ENCODE peak calls at places on chromosomes 2 and 18, in eight cellular contexts. J is heart right ventricle; C is right cardiac atrium; K is pancreas; P is left cardiac atrium; W is SK-N-SH treated with all-trans-retinoic acid at 6 μM for 48 hours; T is lung; M is stimulated activated naive CD8-positive, alpha-beta T cell treated with anti-CD3 and anti-CD28 coated beads, Interleukin-15, Interleukin-2, amounts not matched to agents 100 U/mL and 50 U/mL, for 24 hours. L is an unnamed sample.

GRCh38 chr2:214607051-214607450 is 196.2 kb downstream of the VWC2L start:
- ATAC-seq in J (no peak), C (no peak), K (no peak), P (no peak), W (no peak), T (no peak), M (no peak), L (no peak)

GRCh38 chr2:193502363-193503035 is 1307.8 kb upstream of the TMEFF2 start:
- ATAC-seq in J (no peak), C (peak), K (no peak), P (no peak), W (no peak), T (no peak), M (no peak), L (no peak)

GRCh38 chr2:115294999-115295398 is 852.6 kb downstream of the DPP10 start:
- ATAC-seq in J (no peak), C (no peak), K (no peak), P (no peak), W (no peak), T (no peak), M (no peak), L (no peak)

GRCh38 chr2:232927793-232928563 is 57.9 kb downstream of the SNORC start:
- ATAC-seq in J (no peak), C (no peak), K (peak), P (peak), W (peak), T (no peak), M (no peak), L (no peak)

GRCh38 chr2:191167766-191168165 is 17.0 kb upstream of the STAT4 start:
- ATAC-seq in J (peak), C (peak), K (no peak), P (peak), W (peak), T (no peak), M (no peak), L (no peak)

GRCh38 chr18:21449367-21450250 is 150.9 kb downstream of the ESCO1 start:
- ATAC-seq in J (no peak), C (no peak), K (no peak), P (no peak), W (no peak), T (no peak), M (no peak), L (no peak)

GRCh38 chr2:168424112-168424951 is 31.7 kb upstream of the CERS6 start:
- ATAC-seq in J (no peak), C (no peak), K (no peak), P (no peak), W (peak), T (no peak), M (no peak), L (peak)

GRCh38 chr2:64945973-64946736 is 43.0 kb upstream of the SLC1A4 start:
- ATAC-seq in J (no peak), C (peak), K (no peak), P (no peak), W (no peak), T (peak), M (peak), L (peak)

GRCh38 chr2:223929575-223930001 is 15.5 kb downstream of the WDFY1 start:
- ATAC-seq in J (no peak), C (no peak), K (peak), P (no peak), W (no peak), T (peak), M (peak), L (peak)

GRCh38 chr18:34386803-34387202 is 162.1 kb upstream of the NOL4 start:
- ATAC-seq in J (no peak), C (no peak), K (no peak), P (no peak), W (no peak), T (no peak), M (no peak), L (no peak)

GRCh38 chr2:235011929-235012631 is 60.3 kb downstream of the SH3BP4 start:
- ATAC-seq in J (peak), C (no peak), K (no peak), P (no peak), W (no peak), T (no peak), M (no peak), L (no peak)

GRCh38 chr2:18124126-18124835 is 245.8 kb downstream of the KCNS3 start:
- ATAC-seq in J (no peak), C (no peak), K (no peak), P (no peak), W (no peak), T (no peak), M (no peak), L (no peak)

GRCh38 chr2:182445566-182445965 is 18.7 kb upstream of the PDE1A start:
- ATAC-seq in J (no peak), C (no peak), K (no peak), P (no peak), W (no peak), T (no peak), M (no peak), L (no peak)

GRCh38 chr18:50401888-50402287 is 27.0 kb downstream of the SKA1 start:
- ATAC-seq in J (peak), C (peak), K (peak), P (no peak), W (no peak), T (no peak), M (peak), L (no peak)

L was measured in activated T-helper 17 cell treated with anti-CD3 and anti-CD28 coated beads, Interleukin-2, amount 50 U/mL, for 72 hours.